ENCODE peak calls at places on chromosome 19, in seven cellular contexts. M is HEK293T; H is neural crest cell; Z is GM13976; B is NCI-H1694 treated with DMSO at 0.1 percent for 48 hours; A is Caco-2; X is stimulated activated CD4-positive, alpha-beta T cell treated with anti-CD3 and anti-CD28 coated beads, TNF-alpha, amount 100 ng/mL, for 48 hours. J is an unnamed sample.

GRCh38 chr19:3154957-3155736 is 19.3 kb downstream of the GNA15 start:
- DNase-seq in B (peak; percentile 30), Z (peak; percentile 90), X (peak; percentile 82), A (no peak), H (no peak), M (no peak), J (no peak)

GRCh38 chr19:46068345-46069258 is 27.8 kb upstream of the IGFL4 start:
- DNase-seq in H (no peak), M (no peak), X (no peak), A (peak; percentile 51), Z (no peak), B (no peak), J (no peak)

GRCh38 chr19:32890326-32890725 is 20.8 kb upstream of the SLC7A9 start:
- DNase-seq in M (no peak), A (no peak), H (no peak), X (no peak), Z (no peak), B (no peak), J (no peak)

GRCh38 chr19:447816-448546 is 12.9 kb downstream of the SHC2 start:
- DNase-seq in Z (no peak), H (no peak), B (no peak), M (no peak), X (no peak), A (no peak), J (no peak)

GRCh38 chr19:46080561-46080960 is 39.8 kb upstream of the IGFL4 start:
- DNase-seq in Z (no peak), A (no peak), B (no peak), H (no peak), X (no peak), M (no peak), J (no peak)

GRCh38 chr19:28864577-28865042 is 348.3 kb downstream of the UQCRFS1 start:
- DNase-seq in M (no peak), X (no peak), A (no peak), H (no peak), Z (no peak), B (no peak), J (no peak)

GRCh38 chr19:18839465-18840287 is 7.9 kb downstream of the UPF1 start:
- DNase-seq in Z (no peak), H (no peak), X (no peak), M (no peak), B (no peak), A (no peak), J (no peak)

GRCh38 chr19:2337329-2337707 is 8.8 kb downstream of the SPPL2B start:
- DNase-seq in Z (no peak), M (peak; percentile 64), H (peak; percentile 69), A (peak; percentile 64), X (no peak), B (no peak), J (no peak)

GRCh38 chr19:43765109-43765876 is 10.5 kb upstream of the SMG9 start:
- DNase-seq in A (peak; percentile 61), Z (peak; percentile 72), H (no peak), X (peak; percentile 74), B (no peak), M (no peak), J (no peak)

GRCh38 chr19:55418185-55418584 is 10.6 kb upstream of the UBE2S start:
- DNase-seq in X (no peak), H (peak; percentile 70), B (peak; percentile 77), A (peak; percentile 77), Z (peak; percentile 77), M (peak; percentile 74), J (no peak)

GRCh38 chr19:49097453-49098288 is 12.4 kb downstream of the SNRNP70 start:
- DNase-seq in A (peak; percentile 83), X (peak; percentile 44), Z (peak; percentile 81), B (peak; percentile 80), M (peak; percentile 80), H (peak; percentile 79), J (peak; percentile 72)

GRCh38 chr19:2043269-2043641 is 7.8 kb downstream of the MKNK2 start:
- DNase-seq in X (no peak), A (no peak), Z (no peak), B (no peak), M (no peak), H (no peak), J (no peak)

GRCh38 chr19:54364775-54365257 is at the start of gene LAIR1:
- DNase-seq in B (peak; percentile 35), A (no peak), X (no peak), M (no peak), Z (no peak), H (no peak), J (no peak)

GRCh38 chr19:13164370-13165090 is 14.3 kb downstream of the IER2 start:
- DNase-seq in X (no peak), A (peak; percentile 92), B (no peak), H (peak; percentile 80), Z (no peak), M (peak; percentile 7), J (no peak)

GRCh38 chr19:41541990-41542584 is 33.9 kb upstream of the CEACAM21 start:
- DNase-seq in X (peak; percentile 65), B (no peak), A (peak; percentile 44), H (peak; percentile 24), Z (no peak), M (peak; percentile 50), J (no peak)

GRCh38 chr19:15371786-15372380 is 7.7 kb downstream of the AKAP8 start:
- DNase-seq in H (no peak), B (no peak), X (no peak), M (no peak), A (no peak), Z (no peak), J (no peak)

GRCh38 chr19:2042485-2043268 is 8.4 kb downstream of the MKNK2 start:
- DNase-seq in X (no peak), Z (no peak), B (no peak), A (no peak), M (no peak), H (no peak), J (no peak)

GRCh38 chr19:37907735-37908066 is 693 bp downstream of the SIPA1L3 start:
- DNase-seq in Z (no peak), H (no peak), B (no peak), A (no peak), M (no peak), X (no peak), J (no peak)

GRCh38 chr19:9842834-9843625 is 7.9 kb downstream of the PIN1 start:
- DNase-seq in Z (no peak), X (no peak), M (no peak), H (no peak), B (no peak), A (no peak), J (no peak)

GRCh38 chr19:9850235-9850959 is 15.3 kb downstream of the PIN1 start:
- DNase-seq in X (no peak), Z (no peak), H (no peak), A (no peak), B (peak; percentile 85), M (no peak), J (no peak)

GRCh38 chr19:21483589-21484170 is 21.7 kb upstream of the ZNF429 start:
- DNase-seq in B (no peak), X (peak; percentile 37), H (peak; percentile 20), Z (peak; percentile 50), A (no peak), M (peak; percentile 25), J (peak; percentile 76)

GRCh38 chr19:46718934-46719551 is 2.1 kb upstream of the PRKD2 start:
- DNase-seq in A (no peak), X (no peak), Z (peak; percentile 71), M (no peak), H (no peak), B (no peak), J (no peak)

GRCh38 chr19:6059996-6060599 is 50.2 kb downstream of the RFX2 start:
- DNase-seq in H (no peak), A (no peak), M (no peak), X (no peak), B (no peak), Z (no peak), J (no peak)

GRCh38 chr19:35107541-35107939 is 8.1 kb upstream of the FXYD3 start:
- DNase-seq in H (peak; percentile 41), M (no peak), X (no peak), Z (no peak), A (peak; percentile 59), B (no peak), J (no peak)

GRCh38 chr19:3692141-3693029 is 7.9 kb downstream of the PIP5K1C start:
- DNase-seq in H (peak; percentile 52), Z (no peak), A (no peak), M (no peak), B (no peak), X (no peak), J (no peak)

GRCh38 chr19:33339750-33340029 is 33.8 kb upstream of the CEBPG start:
- DNase-seq in H (no peak), M (no peak), B (no peak), A (no peak), X (no peak), Z (no peak), J (no peak)

GRCh38 chr19:12834976-12835757 is 788 bp upstream of the RTBDN start:
- DNase-seq in A (peak; percentile 52), B (no peak), X (no peak), Z (no peak), M (peak; percentile 61), H (peak; percentile 29), J (no peak)

GRCh38 chr19:10152100-10152499 is 32.4 kb upstream of the EIF3G start:
- DNase-seq in B (no peak), M (no peak), H (no peak), Z (no peak), A (no peak), X (no peak), J (no peak)

J was measured in iPS DF 6.9.